ENCODE peak calls at places on chromosomes 4 and X, in nine cellular contexts. One of them, this sample, is unnamed.

GRCh38 chrX:15947648-15948317 is 93.2 kb upstream of the AP1S2 start:
- DNase-seq in fibroblast of mammary gland: peak
- DNase-seq in GM10248: no peak
- DNase-seq in spleen: no peak
- DNase-seq in HFFc6: peak
- DNase-seq in progenitor cell of endocrine pancreas: no peak
- DNase-seq in ascending aorta: no peak
- DNase-seq in AG09309: peak
- DNase-seq in heart right ventricle: no peak
- DNase-seq in this sample: no peak

GRCh38 chrX:77628294-77629025 is 157.6 kb downstream of the ATRX start:
- DNase-seq in fibroblast of mammary gland: peak
- DNase-seq in GM10248: no peak
- DNase-seq in spleen: no peak
- DNase-seq in HFFc6: no peak
- DNase-seq in progenitor cell of endocrine pancreas: no peak
- DNase-seq in ascending aorta: no peak
- DNase-seq in AG09309: no peak
- DNase-seq in heart right ventricle: no peak
- DNase-seq in this sample: no peak

GRCh38 chr4:4428966-4429875 is 42.3 kb downstream of the NSG1 start:
- DNase-seq in fibroblast of mammary gland: no peak
- DNase-seq in GM10248: no peak
- DNase-seq in spleen: no peak
- DNase-seq in HFFc6: no peak
- DNase-seq in progenitor cell of endocrine pancreas: no peak
- DNase-seq in ascending aorta: no peak
- DNase-seq in AG09309: no peak
- DNase-seq in heart right ventricle: no peak
- DNase-seq in this sample: no peak

GRCh38 chrX:41922125-41922521 is 1.2 kb downstream of the CASK start:
- DNase-seq in fibroblast of mammary gland: peak
- DNase-seq in GM10248: peak
- DNase-seq in spleen: no peak
- DNase-seq in HFFc6: peak
- DNase-seq in progenitor cell of endocrine pancreas: no peak
- DNase-seq in ascending aorta: no peak
- DNase-seq in AG09309: no peak
- DNase-seq in heart right ventricle: no peak
- DNase-seq in this sample: no peak

GRCh38 chr4:86521373-86521969 is 72.6 kb upstream of the PTPN13 start:
- DNase-seq in fibroblast of mammary gland: no peak
- DNase-seq in GM10248: no peak
- DNase-seq in spleen: no peak
- DNase-seq in HFFc6: no peak
- DNase-seq in progenitor cell of endocrine pancreas: no peak
- DNase-seq in ascending aorta: no peak
- DNase-seq in AG09309: no peak
- DNase-seq in heart right ventricle: no peak
- DNase-seq in this sample: no peak

GRCh38 chrX:7346021-7346420 is 198.1 kb upstream of the PUDP start:
- DNase-seq in fibroblast of mammary gland: peak
- DNase-seq in GM10248: no peak
- DNase-seq in spleen: no peak
- DNase-seq in HFFc6: peak
- DNase-seq in progenitor cell of endocrine pancreas: no peak
- DNase-seq in ascending aorta: no peak
- DNase-seq in AG09309: peak
- DNase-seq in heart right ventricle: no peak
- DNase-seq in this sample: no peak

GRCh38 chr4:185190001-185190856 is 13.6 kb downstream of the CFAP97 start:
- DNase-seq in fibroblast of mammary gland: no peak
- DNase-seq in GM10248: no peak
- DNase-seq in spleen: no peak
- DNase-seq in HFFc6: no peak
- DNase-seq in progenitor cell of endocrine pancreas: no peak
- DNase-seq in ascending aorta: no peak
- DNase-seq in AG09309: no peak
- DNase-seq in heart right ventricle: no peak
- DNase-seq in this sample: no peak

GRCh38 chrX:130575831-130576404 is 174.1 kb downstream of the RBMX2 start:
- DNase-seq in fibroblast of mammary gland: peak
- DNase-seq in GM10248: peak
- DNase-seq in spleen: no peak
- DNase-seq in HFFc6: peak
- DNase-seq in progenitor cell of endocrine pancreas: peak
- DNase-seq in ascending aorta: peak
- DNase-seq in AG09309: peak
- DNase-seq in heart right ventricle: peak
- DNase-seq in this sample: peak

GRCh38 chrX:10360121-10360520 is 203.3 kb downstream of the CLCN4 start:
- DNase-seq in fibroblast of mammary gland: peak
- DNase-seq in GM10248: no peak
- DNase-seq in spleen: no peak
- DNase-seq in HFFc6: no peak
- DNase-seq in progenitor cell of endocrine pancreas: no peak
- DNase-seq in ascending aorta: no peak
- DNase-seq in AG09309: no peak
- DNase-seq in heart right ventricle: no peak
- DNase-seq in this sample: no peak

GRCh38 chrX:74325130-74326059 is 21.4 kb downstream of the ZCCHC13 start:
- DNase-seq in fibroblast of mammary gland: no peak
- DNase-seq in GM10248: no peak
- DNase-seq in spleen: no peak
- DNase-seq in HFFc6: no peak
- DNase-seq in progenitor cell of endocrine pancreas: no peak
- DNase-seq in ascending aorta: no peak
- DNase-seq in AG09309: no peak
- DNase-seq in heart right ventricle: no peak
- DNase-seq in this sample: no peak

GRCh38 chr4:57193164-57193810 is 83.1 kb upstream of the IGFBP7 start:
- DNase-seq in fibroblast of mammary gland: no peak
- DNase-seq in GM10248: no peak
- DNase-seq in spleen: no peak
- DNase-seq in HFFc6: no peak
- DNase-seq in progenitor cell of endocrine pancreas: no peak
- DNase-seq in ascending aorta: no peak
- DNase-seq in AG09309: no peak
- DNase-seq in heart right ventricle: no peak
- DNase-seq in this sample: no peak

GRCh38 chr4:115851918-115852766 is 738.7 kb upstream of the NDST4 start:
- DNase-seq in fibroblast of mammary gland: peak
- DNase-seq in GM10248: peak
- DNase-seq in spleen: peak
- DNase-seq in HFFc6: no peak
- DNase-seq in progenitor cell of endocrine pancreas: peak
- DNase-seq in ascending aorta: no peak
- DNase-seq in AG09309: no peak
- DNase-seq in heart right ventricle: no peak
- DNase-seq in this sample: peak

GRCh38 chr4:89413518-89413917 is 105.9 kb upstream of the GPRIN3 start:
- DNase-seq in fibroblast of mammary gland: no peak
- DNase-seq in GM10248: no peak
- DNase-seq in spleen: no peak
- DNase-seq in HFFc6: no peak
- DNase-seq in progenitor cell of endocrine pancreas: no peak
- DNase-seq in ascending aorta: no peak
- DNase-seq in AG09309: no peak
- DNase-seq in heart right ventricle: peak
- DNase-seq in this sample: no peak
- TF ChIP-seq CTCF in fibroblast of mammary gland: no peak
- TF ChIP-seq CTCF in GM10248: no peak
- TF ChIP-seq CTCF in spleen: no peak
- TF ChIP-seq CTCF in HFFc6: no peak
- TF ChIP-seq CTCF in progenitor cell of endocrine pancreas: no peak
- TF ChIP-seq CTCF in ascending aorta: no peak
- TF ChIP-seq CTCF in AG09309: no peak
- TF ChIP-seq CTCF in heart right ventricle: no peak
- TF ChIP-seq CTCF in this sample: no peak

GRCh38 chrX:53713987-53714579 is 27.6 kb upstream of the HUWE1 start:
- DNase-seq in fibroblast of mammary gland: no peak
- DNase-seq in GM10248: no peak
- DNase-seq in spleen: no peak
- DNase-seq in HFFc6: no peak
- DNase-seq in progenitor cell of endocrine pancreas: no peak
- DNase-seq in ascending aorta: no peak
- DNase-seq in AG09309: no peak
- DNase-seq in heart right ventricle: no peak
- DNase-seq in this sample: no peak

GRCh38 chrX:53716328-53717088 is 30.0 kb upstream of the HUWE1 start:
- DNase-seq in fibroblast of mammary gland: peak
- DNase-seq in GM10248: no peak
- DNase-seq in spleen: no peak
- DNase-seq in HFFc6: no peak
- DNase-seq in progenitor cell of endocrine pancreas: no peak
- DNase-seq in ascending aorta: no peak
- DNase-seq in AG09309: no peak
- DNase-seq in heart right ventricle: no peak
- DNase-seq in this sample: no peak

GRCh38 chrX:53715336-53715924 is 28.9 kb upstream of the HUWE1 start:
- DNase-seq in fibroblast of mammary gland: no peak
- DNase-seq in GM10248: no peak
- DNase-seq in spleen: no peak
- DNase-seq in HFFc6: no peak
- DNase-seq in progenitor cell of endocrine pancreas: no peak
- DNase-seq in ascending aorta: no peak
- DNase-seq in AG09309: no peak
- DNase-seq in heart right ventricle: no peak
- DNase-seq in this sample: no peak

GRCh38 chrX:53717205-53717604 is 30.7 kb upstream of the HUWE1 start:
- DNase-seq in fibroblast of mammary gland: no peak
- DNase-seq in GM10248: no peak
- DNase-seq in spleen: no peak
- DNase-seq in HFFc6: no peak
- DNase-seq in progenitor cell of endocrine pancreas: no peak
- DNase-seq in ascending aorta: no peak
- DNase-seq in AG09309: no peak
- DNase-seq in heart right ventricle: no peak
- DNase-seq in this sample: no peak

DNA sequence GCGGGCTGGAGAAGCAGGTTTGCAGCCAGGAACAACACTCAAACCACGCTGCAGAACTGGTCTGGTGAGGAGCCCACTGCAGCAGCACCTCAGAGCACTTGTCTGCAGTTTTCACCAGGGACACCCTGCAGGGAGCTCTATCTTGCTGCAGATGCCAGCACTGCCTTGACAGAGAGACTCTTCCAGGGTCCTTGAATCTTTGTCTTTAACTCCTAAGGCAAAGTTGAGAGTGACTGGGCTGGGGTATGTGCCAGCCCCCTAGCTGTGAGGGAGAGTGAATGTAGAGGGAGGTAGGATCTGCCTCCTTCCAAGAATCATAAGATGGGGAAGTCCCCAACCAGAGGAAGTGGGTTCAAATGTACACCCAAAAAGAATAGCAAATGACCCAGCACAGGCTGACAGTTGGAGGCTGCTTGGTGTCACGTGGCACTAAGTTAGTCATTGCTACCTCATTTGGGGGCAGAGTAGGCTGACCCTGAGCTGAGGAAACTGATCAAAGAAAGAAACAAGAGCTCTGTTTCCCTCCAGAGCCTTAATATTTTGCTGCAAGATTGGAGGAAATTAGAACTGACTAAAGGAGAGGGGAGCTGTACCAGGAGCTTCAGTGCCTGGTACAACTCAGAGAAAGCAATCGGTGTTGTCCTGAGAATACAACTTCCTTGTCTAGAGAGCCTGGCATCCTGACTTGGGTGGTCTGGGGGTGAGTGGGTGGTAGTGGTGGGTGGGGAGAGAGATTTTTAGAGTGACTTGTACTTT is 28.2 kb upstream of the HUWE1 start:
- DNase-seq in fibroblast of mammary gland: peak
- DNase-seq in GM10248: peak
- DNase-seq in spleen: no peak
- DNase-seq in HFFc6: no peak
- DNase-seq in progenitor cell of endocrine pancreas: no peak
- DNase-seq in ascending aorta: no peak
- DNase-seq in AG09309: no peak
- DNase-seq in heart right ventricle: no peak
- DNase-seq in this sample: no peak
- TF ChIP-seq CTCF in fibroblast of mammary gland: no peak
- TF ChIP-seq CTCF in GM10248: no peak
- TF ChIP-seq CTCF in spleen: no peak
- TF ChIP-seq CTCF in HFFc6: no peak
- TF ChIP-seq CTCF in progenitor cell of endocrine pancreas: no peak
- TF ChIP-seq CTCF in ascending aorta: no peak
- TF ChIP-seq CTCF in AG09309: no peak
- TF ChIP-seq CTCF in heart right ventricle: no peak
- TF ChIP-seq CTCF in this sample: no peak

GRCh38 chr4:55636622-55636999 is 513 bp upstream of the NMU start:
- DNase-seq in fibroblast of mammary gland: no peak
- DNase-seq in GM10248: no peak
- DNase-seq in spleen: no peak
- DNase-seq in HFFc6: no peak
- DNase-seq in progenitor cell of endocrine pancreas: no peak
- DNase-seq in ascending aorta: no peak
- DNase-seq in AG09309: no peak
- DNase-seq in heart right ventricle: no peak
- DNase-seq in this sample: no peak

GRCh38 chr4:55634417-55635128 is 1.5 kb downstream of the NMU start:
- DNase-seq in fibroblast of mammary gland: no peak
- DNase-seq in GM10248: no peak
- DNase-seq in spleen: no peak
- DNase-seq in HFFc6: no peak
- DNase-seq in progenitor cell of endocrine pancreas: no peak
- DNase-seq in ascending aorta: no peak
- DNase-seq in AG09309: no peak
- DNase-seq in heart right ventricle: no peak
- DNase-seq in this sample: no peak

GRCh38 chr4:55637272-55637820 is 1.2 kb upstream of the NMU start:
- DNase-seq in fibroblast of mammary gland: no peak
- DNase-seq in GM10248: no peak
- DNase-seq in spleen: no peak
- DNase-seq in HFFc6: no peak
- DNase-seq in progenitor cell of endocrine pancreas: no peak
- DNase-seq in ascending aorta: no peak
- DNase-seq in AG09309: no peak
- DNase-seq in heart right ventricle: no peak
- DNase-seq in this sample: no peak

GRCh38 chr4:55635282-55635681 is 816 bp downstream of the NMU start:
- DNase-seq in fibroblast of mammary gland: no peak
- DNase-seq in GM10248: no peak
- DNase-seq in spleen: no peak
- DNase-seq in HFFc6: no peak
- DNase-seq in progenitor cell of endocrine pancreas: no peak
- DNase-seq in ascending aorta: no peak
- DNase-seq in AG09309: no peak
- DNase-seq in heart right ventricle: no peak
- DNase-seq in this sample: no peak

GRCh38 chr4:55635760-55636621 is at the start of gene NMU:
- DNase-seq in fibroblast of mammary gland: peak
- DNase-seq in GM10248: peak
- DNase-seq in spleen: peak
- DNase-seq in HFFc6: no peak
- DNase-seq in progenitor cell of endocrine pancreas: peak
- DNase-seq in ascending aorta: no peak
- DNase-seq in AG09309: no peak
- DNase-seq in heart right ventricle: peak
- DNase-seq in this sample: peak
- TF ChIP-seq CTCF in fibroblast of mammary gland: no peak
- TF ChIP-seq CTCF in GM10248: peak
- TF ChIP-seq CTCF in spleen: no peak
- TF ChIP-seq CTCF in HFFc6: no peak
- TF ChIP-seq CTCF in progenitor cell of endocrine pancreas: peak
- TF ChIP-seq CTCF in ascending aorta: no peak
- TF ChIP-seq CTCF in AG09309: no peak
- TF ChIP-seq CTCF in heart right ventricle: peak
- TF ChIP-seq CTCF in this sample: peak

GRCh38 chrX:24081661-24082154 is 27.0 kb downstream of the EIF2S3 start:
- DNase-seq in fibroblast of mammary gland: peak
- DNase-seq in GM10248: no peak
- DNase-seq in spleen: peak
- DNase-seq in HFFc6: peak
- DNase-seq in progenitor cell of endocrine pancreas: no peak
- DNase-seq in ascending aorta: peak
- DNase-seq in AG09309: no peak
- DNase-seq in heart right ventricle: peak
- DNase-seq in this sample: peak
- TF ChIP-seq CTCF in fibroblast of mammary gland: peak
- TF ChIP-seq CTCF in GM10248: peak
- TF ChIP-seq CTCF in spleen: no peak
- TF ChIP-seq CTCF in HFFc6: peak
- TF ChIP-seq CTCF in progenitor cell of endocrine pancreas: peak
- TF ChIP-seq CTCF in ascending aorta: peak
- TF ChIP-seq CTCF in AG09309: peak
- TF ChIP-seq CTCF in heart right ventricle: peak
- TF ChIP-seq CTCF in this sample: peak

This sample was measured in neural crest cell.